ENCODE peak calls at places on chromosome 12, in eight cellular contexts. Z, U, S, K, H, C, Q and T are unnamed samples.

GRCh38 chr12:13417516-13417915 is 221.0 kb downstream of the EMP1 start:
- DNase-seq in K (no peak), H (no peak), Q (no peak), C (no peak), Z (no peak), S (no peak), U (no peak), T (no peak)

GRCh38 chr12:20368653-20369163 is 371 bp downstream of the PDE3A start:
- DNase-seq in Z (no peak), U (peak; percentile 8), H (no peak), K (no peak), Q (no peak), S (no peak), C (peak; percentile 52), T (no peak)

GRCh38 chr12:124687695-124688301 is 120.4 kb upstream of the NCOR2 start:
- DNase-seq in C (no peak), S (no peak), Q (no peak), K (peak; percentile 3), U (peak; percentile 33), Z (no peak), H (no peak), T (no peak)

GRCh38 chr12:29589852-29590251 is 92.4 kb upstream of the OVCH1 start:
- DNase-seq in Z (no peak), K (no peak), U (no peak), Q (no peak), S (no peak), H (no peak), C (peak; percentile 54), T (no peak)

GRCh38 chr12:19671695-19672094 is 232.4 kb downstream of the AEBP2 start:
- DNase-seq in H (no peak), K (no peak), Q (no peak), Z (no peak), C (no peak), S (no peak), U (no peak), T (no peak)

GRCh38 chr12:52602552-52602951 is 1.3 kb upstream of the KRT72 start:
- DNase-seq in U (no peak), Q (no peak), H (no peak), C (no peak), K (no peak), S (no peak), Z (no peak), T (no peak)

GRCh38 chr12:57430117-57430930 is 519 bp downstream of the R3HDM2 start:
- DNase-seq in U (peak; percentile 26), S (no peak), H (no peak), Z (no peak), C (peak; percentile 20), K (peak; percentile 4), Q (no peak), T (no peak)

GRCh38 chr12:29053567-29053966 is 95.5 kb upstream of the FAR2 start:
- DNase-seq in K (no peak), U (no peak), Z (no peak), Q (no peak), C (no peak), H (peak; percentile 7), S (no peak), T (no peak)

GRCh38 chr12:34390846-34391700 is 368.8 kb downstream of the ALG10 start:
- DNase-seq in Z (no peak), S (no peak), U (no peak), Q (peak; percentile 35), C (no peak), H (no peak), K (no peak), T (no peak)

GRCh38 chr12:115207216-115207915 is 523.4 kb upstream of the TBX3 start:
- DNase-seq in H (no peak), C (no peak), K (no peak), Q (no peak), S (no peak), Z (no peak), U (no peak), T (no peak)

GRCh38 chr12:89206375-89206774 is 145.9 kb downstream of the DUSP6 start:
- DNase-seq in S (no peak), C (no peak), U (no peak), K (no peak), Z (no peak), H (no peak), Q (no peak), T (no peak)

GRCh38 chr12:100481021-100481420 is 7.4 kb downstream of the NR1H4 start:
- DNase-seq in U (no peak), H (no peak), S (no peak), Z (no peak), C (no peak), Q (no peak), K (no peak), T (no peak)

GRCh38 chr12:69055706-69056105 is 122.7 kb upstream of the CPM start:
- DNase-seq in Q (no peak), S (no peak), K (no peak), U (peak; percentile 63), Z (no peak), C (no peak), H (no peak), T (no peak)

GRCh38 chr12:15886372-15887042 is 4.3 kb downstream of the STRAP start:
- DNase-seq in Q (no peak), C (no peak), K (no peak), Z (no peak), S (no peak), H (no peak), U (no peak), T (no peak)

GRCh38 chr12:42450248-42450647 is 124.3 kb downstream of the PPHLN1 start:
- DNase-seq in S (no peak), U (no peak), C (peak; percentile 39), K (no peak), Z (no peak), H (no peak), Q (no peak), T (no peak)

GRCh38 chr12:89542912-89543592 is 17.2 kb upstream of the POC1B start:
- DNase-seq in U (peak; percentile 73), S (peak; percentile 48), H (peak; percentile 70), C (peak; percentile 80), K (peak; percentile 35), Q (no peak), Z (no peak), T (peak; percentile 20)

GRCh38 chr12:118850244-118850825 is 131.0 kb upstream of the SRRM4 start:
- DNase-seq in S (no peak), U (no peak), Q (no peak), Z (no peak), H (peak; percentile 63), K (no peak), C (no peak), T (no peak)

GRCh38 chr12:92603741-92604432 is 98.9 kb upstream of the PLEKHG7 start:
- DNase-seq in K (no peak), C (no peak), H (no peak), Q (no peak), S (peak; percentile 14), Z (no peak), U (no peak), T (no peak)

GRCh38 chr12:93825926-93826599 is 148.9 kb downstream of the CRADD start:
- DNase-seq in H (no peak), S (no peak), C (peak; percentile 27), Q (no peak), U (no peak), K (no peak), Z (no peak), T (no peak)

GRCh38 chr12:32005496-32006125 is 46.4 kb downstream of the RESF1 start:
- DNase-seq in C (peak; percentile 95), U (no peak), S (no peak), Q (no peak), K (no peak), H (peak; percentile 96), Z (no peak), T (no peak)

GRCh38 chr12:47838286-47838931 is 18.7 kb upstream of the HDAC7 start:
- DNase-seq in Q (no peak), H (peak; percentile 74), K (no peak), C (no peak), S (no peak), U (peak; percentile 62), Z (no peak), T (no peak)

GRCh38 chr12:13745100-13745678 is 236.2 kb downstream of the GRIN2B start:
- DNase-seq in K (no peak), C (no peak), U (no peak), Z (no peak), H (no peak), Q (no peak), S (no peak), T (no peak)

GRCh38 chr12:115640929-115641328 is 636.6 kb downstream of the MED13L start:
- DNase-seq in C (peak; percentile 68), S (no peak), H (no peak), Q (no peak), K (no peak), Z (no peak), U (no peak), T (no peak)

GRCh38 chr12:85568395-85569103 is 267.7 kb downstream of the RASSF9 start:
- DNase-seq in U (no peak), K (no peak), H (no peak), Q (no peak), C (no peak), Z (no peak), S (no peak), T (no peak)

GRCh38 chr12:31582155-31582554 is 8.8 kb downstream of the DENND5B start:
- DNase-seq in Z (no peak), S (no peak), H (no peak), K (no peak), C (peak; percentile 81), Q (no peak), U (no peak), T (no peak)

GRCh38 chr12:53552346-53553327 is 45.4 kb upstream of the NPFF start:
- DNase-seq in Q (no peak), U (no peak), H (no peak), Z (no peak), C (peak; percentile 59), K (no peak), S (no peak), T (no peak)

GRCh38 chr12:76299536-76300296 is 48.5 kb downstream of the BBS10 start:
- DNase-seq in K (no peak), Z (no peak), H (no peak), Q (no peak), S (no peak), C (no peak), U (no peak), T (no peak)

GRCh38 chr12:31245822-31246469 is 80.0 kb downstream of the SINHCAF start:
- DNase-seq in U (no peak), Q (no peak), S (no peak), H (peak; percentile 50), C (no peak), Z (no peak), K (no peak), T (no peak)

GRCh38 chr12:7758346-7758745 is 6.7 kb upstream of the NANOGNB start:
- DNase-seq in S (no peak), C (no peak), K (no peak), Q (no peak), Z (no peak), H (no peak), U (no peak), T (no peak)

GRCh38 chr12:105748806-105749600 is 389.8 kb downstream of the NUAK1 start:
- DNase-seq in Z (peak; percentile 72), U (peak; percentile 12), K (no peak), S (no peak), C (peak; percentile 72), Q (peak; percentile 63), H (no peak), T (no peak)

GRCh38 chr12:116693259-116694227 is 44.3 kb downstream of the SPRING1 start:
- DNase-seq in K (no peak), U (no peak), H (no peak), S (no peak), C (no peak), Z (no peak), Q (no peak), T (no peak)

GRCh38 chr12:18281941-18282340 is 20.6 kb downstream of the PIK3C2G start:
- DNase-seq in S (no peak), U (no peak), Q (no peak), H (no peak), C (no peak), K (no peak), Z (no peak), T (no peak)

GRCh38 chr12:54197037-54197909 is 8.5 kb upstream of the SMUG1 start:
- DNase-seq in Z (no peak), Q (no peak), C (no peak), K (no peak), H (no peak), S (no peak), U (no peak), T (no peak)

GRCh38 chr12:69313209-69313608 is 35.0 kb upstream of the LYZ start:
- DNase-seq in C (no peak), H (no peak), K (no peak), U (no peak), S (no peak), Z (no peak), Q (no peak), T (no peak)